ENCODE peak calls at places on chromosomes 16 and 17, in nine cellular contexts. One of them, this sample, is unnamed.

GRCh38 chr16:22353188-22353919 is 21.1 kb downstream of the CDR2 start:
- DNase-seq in lung: no peak
- DNase-seq in IMR-90: peak
- DNase-seq in fibroblast of lung: peak
- DNase-seq in left ventricle myocardium inferior: no peak
- DNase-seq in sigmoid colon: no peak
- DNase-seq in heart right ventricle: no peak
- DNase-seq in cardiac muscle cell: no peak
- DNase-seq in coronary artery: no peak
- DNase-seq in this sample: no peak

GRCh38 chr17:39153541-39154111 is 2.2 kb upstream of the PLXDC1 start:
- DNase-seq in IMR-90: peak
- DNase-seq in sigmoid colon: peak
- DNase-seq in heart right ventricle: peak
- DNase-seq in fibroblast of lung: peak
- DNase-seq in left ventricle myocardium inferior: peak
- DNase-seq in lung: peak
- DNase-seq in cardiac muscle cell: peak
- DNase-seq in coronary artery: peak
- DNase-seq in this sample: peak

GRCh38 chr17:79461041-79461440 is 149.8 kb downstream of the RBFOX3 start:
- DNase-seq in cardiac muscle cell: no peak
- DNase-seq in IMR-90: peak
- DNase-seq in sigmoid colon: no peak
- DNase-seq in coronary artery: no peak
- DNase-seq in lung: no peak
- DNase-seq in fibroblast of lung: peak
- DNase-seq in left ventricle myocardium inferior: no peak
- DNase-seq in heart right ventricle: no peak
- DNase-seq in this sample: no peak

GRCh38 chr17:69669441-69670178 is 255.1 kb downstream of the MAP2K6 start:
- DNase-seq in heart right ventricle: no peak
- DNase-seq in sigmoid colon: no peak
- DNase-seq in cardiac muscle cell: no peak
- DNase-seq in fibroblast of lung: peak
- DNase-seq in lung: no peak
- DNase-seq in IMR-90: peak
- DNase-seq in left ventricle myocardium inferior: no peak
- DNase-seq in coronary artery: no peak
- DNase-seq in this sample: no peak

GRCh38 chr16:3999890-4000325 is 116.3 kb downstream of the ADCY9 start:
- DNase-seq in IMR-90: peak
- DNase-seq in coronary artery: no peak
- DNase-seq in cardiac muscle cell: no peak
- DNase-seq in sigmoid colon: no peak
- DNase-seq in fibroblast of lung: peak
- DNase-seq in heart right ventricle: no peak
- DNase-seq in left ventricle myocardium inferior: no peak
- DNase-seq in lung: no peak
- DNase-seq in this sample: no peak

GRCh38 chr16:21628772-21629171 is 23.6 kb downstream of the IGSF6 start:
- DNase-seq in lung: no peak
- DNase-seq in left ventricle myocardium inferior: no peak
- DNase-seq in IMR-90: peak
- DNase-seq in coronary artery: no peak
- DNase-seq in sigmoid colon: no peak
- DNase-seq in cardiac muscle cell: no peak
- DNase-seq in heart right ventricle: no peak
- DNase-seq in fibroblast of lung: peak
- DNase-seq in this sample: no peak

GRCh38 chr17:17560975-17561374 is 30.5 kb downstream of the PEMT start:
- DNase-seq in lung: no peak
- DNase-seq in IMR-90: no peak
- DNase-seq in left ventricle myocardium inferior: no peak
- DNase-seq in sigmoid colon: no peak
- DNase-seq in fibroblast of lung: no peak
- DNase-seq in cardiac muscle cell: no peak
- DNase-seq in heart right ventricle: no peak
- DNase-seq in coronary artery: no peak
- DNase-seq in this sample: no peak

GRCh38 chr17:1492249-1493206 is at the start of gene MYO1C:
- DNase-seq in left ventricle myocardium inferior: peak
- DNase-seq in fibroblast of lung: no peak
- DNase-seq in IMR-90: no peak
- DNase-seq in cardiac muscle cell: no peak
- DNase-seq in coronary artery: no peak
- DNase-seq in lung: no peak
- DNase-seq in sigmoid colon: peak
- DNase-seq in heart right ventricle: peak
- DNase-seq in this sample: no peak

GRCh38 chr17:36085710-36086268 is 4.2 kb downstream of the CCL3 start:
- DNase-seq in fibroblast of lung: no peak
- DNase-seq in IMR-90: no peak
- DNase-seq in cardiac muscle cell: no peak
- DNase-seq in coronary artery: no peak
- DNase-seq in lung: no peak
- DNase-seq in left ventricle myocardium inferior: no peak
- DNase-seq in sigmoid colon: no peak
- DNase-seq in heart right ventricle: no peak
- DNase-seq in this sample: no peak

GRCh38 chr17:9409026-9409425 is 166.6 kb downstream of the STX8 start:
- DNase-seq in left ventricle myocardium inferior: no peak
- DNase-seq in IMR-90: no peak
- DNase-seq in sigmoid colon: no peak
- DNase-seq in coronary artery: no peak
- DNase-seq in lung: no peak
- DNase-seq in fibroblast of lung: no peak
- DNase-seq in cardiac muscle cell: no peak
- DNase-seq in heart right ventricle: no peak
- DNase-seq in this sample: no peak

GRCh38 chr17:45837603-45838002 is 7.1 kb upstream of the SPPL2C start:
- DNase-seq in left ventricle myocardium inferior: no peak
- DNase-seq in heart right ventricle: no peak
- DNase-seq in fibroblast of lung: no peak
- DNase-seq in sigmoid colon: no peak
- DNase-seq in cardiac muscle cell: no peak
- DNase-seq in lung: no peak
- DNase-seq in coronary artery: no peak
- DNase-seq in IMR-90: no peak
- DNase-seq in this sample: no peak

GRCh38 chr16:10862432-10862831 is 14.6 kb upstream of the CIITA start:
- DNase-seq in fibroblast of lung: peak
- DNase-seq in IMR-90: peak
- DNase-seq in cardiac muscle cell: no peak
- DNase-seq in sigmoid colon: peak
- DNase-seq in left ventricle myocardium inferior: no peak
- DNase-seq in coronary artery: no peak
- DNase-seq in lung: peak
- DNase-seq in heart right ventricle: no peak
- DNase-seq in this sample: peak

GRCh38 chr16:80656731-80657150 is 115.9 kb downstream of the DYNLRB2 start:
- DNase-seq in heart right ventricle: no peak
- DNase-seq in coronary artery: no peak
- DNase-seq in sigmoid colon: no peak
- DNase-seq in IMR-90: no peak
- DNase-seq in left ventricle myocardium inferior: no peak
- DNase-seq in fibroblast of lung: no peak
- DNase-seq in lung: no peak
- DNase-seq in cardiac muscle cell: no peak
- DNase-seq in this sample: no peak

GRCh38 chr16:89407925-89408300 is 82.4 kb downstream of the ANKRD11 start:
- DNase-seq in coronary artery: no peak
- DNase-seq in heart right ventricle: no peak
- DNase-seq in left ventricle myocardium inferior: peak
- DNase-seq in sigmoid colon: no peak
- DNase-seq in lung: no peak
- DNase-seq in cardiac muscle cell: no peak
- DNase-seq in IMR-90: no peak
- DNase-seq in fibroblast of lung: no peak
- DNase-seq in this sample: no peak

GRCh38 chr16:56708418-56708817 is 21.5 kb upstream of the NUP93 start:
- DNase-seq in left ventricle myocardium inferior: no peak
- DNase-seq in heart right ventricle: no peak
- DNase-seq in lung: no peak
- DNase-seq in cardiac muscle cell: no peak
- DNase-seq in IMR-90: no peak
- DNase-seq in sigmoid colon: no peak
- DNase-seq in fibroblast of lung: no peak
- DNase-seq in coronary artery: no peak
- DNase-seq in this sample: no peak

GRCh38 chr16:2905988-2906387 is 5.7 kb upstream of the FLYWCH1 start:
- DNase-seq in lung: no peak
- DNase-seq in heart right ventricle: no peak
- DNase-seq in left ventricle myocardium inferior: no peak
- DNase-seq in cardiac muscle cell: no peak
- DNase-seq in IMR-90: no peak
- DNase-seq in fibroblast of lung: no peak
- DNase-seq in sigmoid colon: no peak
- DNase-seq in coronary artery: no peak
- DNase-seq in this sample: no peak

GRCh38 chr16:2904100-2904921 is 7.4 kb upstream of the FLYWCH1 start:
- DNase-seq in cardiac muscle cell: peak
- DNase-seq in lung: peak
- DNase-seq in left ventricle myocardium inferior: peak
- DNase-seq in heart right ventricle: peak
- DNase-seq in IMR-90: peak
- DNase-seq in fibroblast of lung: peak
- DNase-seq in coronary artery: peak
- DNase-seq in sigmoid colon: peak
- DNase-seq in this sample: peak

GRCh38 chr16:2902337-2903130 is 9.2 kb upstream of the FLYWCH1 start:
- DNase-seq in coronary artery: no peak
- DNase-seq in IMR-90: no peak
- DNase-seq in left ventricle myocardium inferior: no peak
- DNase-seq in sigmoid colon: no peak
- DNase-seq in lung: no peak
- DNase-seq in heart right ventricle: no peak
- DNase-seq in cardiac muscle cell: no peak
- DNase-seq in fibroblast of lung: no peak
- DNase-seq in this sample: no peak

GRCh38 chr16:2905241-2905987 is 6.3 kb upstream of the FLYWCH1 start:
- DNase-seq in lung: peak
- DNase-seq in fibroblast of lung: peak
- DNase-seq in heart right ventricle: peak
- DNase-seq in coronary artery: peak
- DNase-seq in IMR-90: peak
- DNase-seq in left ventricle myocardium inferior: peak
- DNase-seq in sigmoid colon: peak
- DNase-seq in cardiac muscle cell: peak
- DNase-seq in this sample: peak

GRCh38 chr16:2904922-2905240 is 6.8 kb upstream of the FLYWCH1 start:
- DNase-seq in heart right ventricle: no peak
- DNase-seq in IMR-90: no peak
- DNase-seq in fibroblast of lung: no peak
- DNase-seq in lung: no peak
- DNase-seq in left ventricle myocardium inferior: no peak
- DNase-seq in coronary artery: peak
- DNase-seq in cardiac muscle cell: no peak
- DNase-seq in sigmoid colon: peak
- DNase-seq in this sample: peak
- H3K4me3 ChIP-seq in heart right ventricle: peak
- H3K4me3 ChIP-seq in IMR-90: peak
- H3K4me3 ChIP-seq in fibroblast of lung: peak
- H3K4me3 ChIP-seq in lung: peak
- H3K4me3 ChIP-seq in left ventricle myocardium inferior: peak
- H3K4me3 ChIP-seq in coronary artery: peak
- H3K4me3 ChIP-seq in cardiac muscle cell: peak
- H3K4me3 ChIP-seq in sigmoid colon: peak
- H3K4me3 ChIP-seq in this sample: peak

GRCh38 chr16:86735727-86736126 is 157.4 kb downstream of the FOXL1 start:
- DNase-seq in heart right ventricle: peak
- DNase-seq in IMR-90: no peak
- DNase-seq in cardiac muscle cell: no peak
- DNase-seq in left ventricle myocardium inferior: no peak
- DNase-seq in coronary artery: no peak
- DNase-seq in lung: no peak
- DNase-seq in fibroblast of lung: no peak
- DNase-seq in sigmoid colon: peak
- DNase-seq in this sample: no peak

GRCh38 chr16:86737083-86737482 is 158.7 kb downstream of the FOXL1 start:
- DNase-seq in sigmoid colon: peak
- DNase-seq in coronary artery: no peak
- DNase-seq in heart right ventricle: no peak
- DNase-seq in lung: no peak
- DNase-seq in IMR-90: no peak
- DNase-seq in fibroblast of lung: no peak
- DNase-seq in left ventricle myocardium inferior: no peak
- DNase-seq in cardiac muscle cell: no peak
- DNase-seq in this sample: no peak

GRCh38 chr16:86733526-86734254 is 155.3 kb downstream of the FOXL1 start:
- DNase-seq in cardiac muscle cell: no peak
- DNase-seq in coronary artery: no peak
- DNase-seq in heart right ventricle: no peak
- DNase-seq in left ventricle myocardium inferior: no peak
- DNase-seq in IMR-90: no peak
- DNase-seq in sigmoid colon: peak
- DNase-seq in fibroblast of lung: no peak
- DNase-seq in lung: no peak
- DNase-seq in this sample: no peak

GRCh38 chr16:86732621-86733297 is 154.4 kb downstream of the FOXL1 start:
- DNase-seq in IMR-90: peak
- DNase-seq in heart right ventricle: no peak
- DNase-seq in left ventricle myocardium inferior: no peak
- DNase-seq in coronary artery: no peak
- DNase-seq in cardiac muscle cell: peak
- DNase-seq in fibroblast of lung: peak
- DNase-seq in lung: no peak
- DNase-seq in sigmoid colon: peak
- DNase-seq in this sample: no peak

GRCh38 chr16:86734559-86735480 is 156.5 kb downstream of the FOXL1 start:
- DNase-seq in lung: no peak
- DNase-seq in left ventricle myocardium inferior: no peak
- DNase-seq in fibroblast of lung: no peak
- DNase-seq in coronary artery: no peak
- DNase-seq in sigmoid colon: peak
- DNase-seq in heart right ventricle: no peak
- DNase-seq in IMR-90: no peak
- DNase-seq in cardiac muscle cell: no peak
- DNase-seq in this sample: no peak
- H3K4me3 ChIP-seq in lung: no peak
- H3K4me3 ChIP-seq in left ventricle myocardium inferior: no peak
- H3K4me3 ChIP-seq in fibroblast of lung: no peak
- H3K4me3 ChIP-seq in coronary artery: no peak
- H3K4me3 ChIP-seq in sigmoid colon: no peak
- H3K4me3 ChIP-seq in heart right ventricle: no peak
- H3K4me3 ChIP-seq in IMR-90: no peak
- H3K4me3 ChIP-seq in cardiac muscle cell: no peak
- H3K4me3 ChIP-seq in this sample: no peak

GRCh38 chr16:31714899-31715504 is 158.6 kb upstream of the ZNF267 start:
- DNase-seq in heart right ventricle: no peak
- DNase-seq in coronary artery: no peak
- DNase-seq in cardiac muscle cell: no peak
- DNase-seq in lung: no peak
- DNase-seq in fibroblast of lung: no peak
- DNase-seq in left ventricle myocardium inferior: no peak
- DNase-seq in IMR-90: no peak
- DNase-seq in sigmoid colon: no peak
- DNase-seq in this sample: no peak
- H3K4me3 ChIP-seq in heart right ventricle: no peak
- H3K4me3 ChIP-seq in coronary artery: peak
- H3K4me3 ChIP-seq in cardiac muscle cell: peak
- H3K4me3 ChIP-seq in lung: no peak
- H3K4me3 ChIP-seq in fibroblast of lung: no peak
- H3K4me3 ChIP-seq in left ventricle myocardium inferior: no peak
- H3K4me3 ChIP-seq in IMR-90: no peak
- H3K4me3 ChIP-seq in sigmoid colon: no peak
- H3K4me3 ChIP-seq in this sample: no peak

GRCh38 chr16:25692734-25693508 is 1.2 kb downstream of the HS3ST4 start:
- DNase-seq in sigmoid colon: no peak
- DNase-seq in cardiac muscle cell: peak
- DNase-seq in fibroblast of lung: no peak
- DNase-seq in coronary artery: no peak
- DNase-seq in heart right ventricle: no peak
- DNase-seq in lung: no peak
- DNase-seq in IMR-90: no peak
- DNase-seq in left ventricle myocardium inferior: no peak
- DNase-seq in this sample: no peak
- H3K4me3 ChIP-seq in sigmoid colon: no peak
- H3K4me3 ChIP-seq in cardiac muscle cell: peak
- H3K4me3 ChIP-seq in fibroblast of lung: no peak
- H3K4me3 ChIP-seq in coronary artery: peak
- H3K4me3 ChIP-seq in heart right ventricle: no peak
- H3K4me3 ChIP-seq in lung: no peak
- H3K4me3 ChIP-seq in IMR-90: no peak
- H3K4me3 ChIP-seq in left ventricle myocardium inferior: peak
- H3K4me3 ChIP-seq in this sample: no peak